ENCODE peak calls at places on chromosomes 3 and 15, in five cellular contexts. B is hepatocyte, H is neural progenitor cell, E is mesenchymal stem cell, Y is neuronal stem cell. S is an unnamed sample.

GRCh38 chr15:52078876-52079700 is 33.5 kb downstream of the BCL2L10 start:
- DNase-seq in B (peak; percentile 83), H (peak; percentile 90), E (peak; percentile 67), Y (peak; percentile 69), S (peak; percentile 86)

GRCh38 chr3:123110238-123110952 is 43.6 kb downstream of the PDIA5 start:
- DNase-seq in B (no peak), H (peak; percentile 81), E (no peak), Y (peak; percentile 38), S (no peak)

GRCh38 chr3:114660124-114660523 is 366.3 kb downstream of the TIGIT start:
- DNase-seq in B (peak; percentile 11), H (peak; percentile 29), E (no peak), Y (no peak), S (no peak)

GRCh38 chr3:124282751-124283643 is 291.1 kb upstream of the ROPN1 start:
- DNase-seq in B (peak; percentile 29), H (no peak), E (no peak), Y (no peak), S (no peak)

GRCh38 chr15:30885814-30886213 is 17.9 kb upstream of the FAN1 start:
- DNase-seq in B (peak; percentile 38), H (peak; percentile 60), E (peak; percentile 29), Y (no peak), S (peak; percentile 69)

GRCh38 chr3:141070727-141071357 is 19.7 kb downstream of the SPSB4 start:
- DNase-seq in B (no peak), H (peak; percentile 70), E (no peak), Y (no peak), S (no peak)

GRCh38 chr15:89556413-89557262 is 18.6 kb upstream of the TICRR start:
- DNase-seq in B (peak; percentile 88), H (peak; percentile 85), E (peak; percentile 77), Y (peak; percentile 82), S (peak; percentile 69)

GRCh38 chr3:57160046-57160730 is 5.0 kb downstream of the IL17RD start:
- DNase-seq in B (no peak), H (peak; percentile 37), E (no peak), Y (no peak), S (no peak)

GRCh38 chr3:75171632-75172230 is 492.4 kb upstream of the FRG2C start:
- DNase-seq in B (peak; percentile 22), H (peak; percentile 31), E (peak; percentile 2), Y (no peak), S (no peak)

GRCh38 chr3:156615592-156616173 is 58.7 kb upstream of the TIPARP start:
- DNase-seq in B (no peak), H (no peak), E (peak; percentile 89), Y (no peak), S (no peak)

GRCh38 chr3:182792901-182793662 is at the start of gene ATP11B:
- DNase-seq in B (peak; percentile 88), H (peak; percentile 87), E (peak; percentile 74), Y (peak; percentile 61), S (peak; percentile 94)

GRCh38 chr15:73399163-73399562 is 30.4 kb upstream of the HCN4 start:
- DNase-seq in B (no peak), H (no peak), E (no peak), Y (no peak), S (no peak)

GRCh38 chr3:98956008-98956407 is 54.5 kb upstream of the DCBLD2 start:
- DNase-seq in B (no peak), H (no peak), E (no peak), Y (no peak), S (no peak)

GRCh38 chr3:127479449-127479848 is 111.1 kb downstream of the TPRA1 start:
- DNase-seq in B (no peak), H (no peak), E (no peak), Y (no peak), S (peak; percentile 57)

GRCh38 chr15:68481321-68481720 is 49.4 kb upstream of the ITGA11 start:
- DNase-seq in B (no peak), H (no peak), E (no peak), Y (no peak), S (no peak)

GRCh38 chr15:25238126-25238525 is 200.7 kb downstream of the UBE3A start:
- DNase-seq in B (no peak), H (no peak), E (no peak), Y (no peak), S (no peak)

GRCh38 chr3:173371848-173372487 is 25.6 kb upstream of the NLGN1 start:
- DNase-seq in B (peak; percentile 46), H (peak; percentile 33), E (peak; percentile 34), Y (peak; percentile 8), S (no peak)

GRCh38 chr3:190424478-190425439 is 24.9 kb downstream of the TMEM207 start:
- DNase-seq in B (peak; percentile 80), H (peak; percentile 73), E (peak; percentile 77), Y (peak; percentile 35), S (no peak)

GRCh38 chr3:121592856-121593702 is at the start of gene FBXO40:
- DNase-seq in B (peak; percentile 52), H (peak; percentile 17), E (no peak), Y (no peak), S (no peak)

GRCh38 chr3:129007792-129008191 is 6.7 kb downstream of the EFCC1 start:
- DNase-seq in B (no peak), H (no peak), E (no peak), Y (no peak), S (peak; percentile 39)

GRCh38 chr3:13687409-13687989 is 138.6 kb downstream of the FBLN2 start:
- DNase-seq in B (peak; percentile 14), H (peak; percentile 53), E (no peak), Y (no peak), S (no peak)

GRCh38 chr15:84915011-84915958 is 30.8 kb downstream of the SLC28A1 start:
- DNase-seq in B (peak; percentile 94), H (no peak), E (peak; percentile 93), Y (no peak), S (peak; percentile 94)

GRCh38 chr3:158539414-158540014 is 31.5 kb upstream of the MLF1 start:
- DNase-seq in B (peak; percentile 57), H (peak; percentile 31), E (peak; percentile 51), Y (peak; percentile 6), S (no peak)

GRCh38 chr3:188421151-188421821 is 267.3 kb downstream of the LPP start:
- DNase-seq in B (no peak), H (no peak), E (peak; percentile 60), Y (no peak), S (peak; percentile 66)

GRCh38 chr3:45966969-45967640 is 23.8 kb downstream of the CXCR6 start:
- DNase-seq in B (no peak), H (no peak), E (no peak), Y (no peak), S (no peak)

GRCh38 chr3:191372122-191372521 is 41.8 kb upstream of the UTS2B start:
- DNase-seq in B (no peak), H (no peak), E (no peak), Y (no peak), S (no peak)

GRCh38 chr15:24269166-24269571 is 406.4 kb upstream of the NPAP1 start:
- DNase-seq in B (peak; percentile 7), H (no peak), E (no peak), Y (no peak), S (no peak)

GRCh38 chr3:188947401-188947982 is 224.3 kb upstream of the TPRG1 start:
- DNase-seq in B (peak; percentile 93), H (peak; percentile 96), E (peak; percentile 93), Y (peak; percentile 89), S (peak; percentile 84)

GRCh38 chr3:107665351-107665750 is 142.6 kb downstream of the BBX start:
- DNase-seq in B (no peak), H (no peak), E (no peak), Y (no peak), S (no peak)

GRCh38 chr15:48603123-48603500 is 42.4 kb downstream of the FBN1 start:
- DNase-seq in B (no peak), H (no peak), E (no peak), Y (no peak), S (no peak)

GRCh38 chr3:77945320-77945719 is 905.4 kb downstream of the ROBO2 start:
- DNase-seq in B (no peak), H (no peak), E (no peak), Y (no peak), S (no peak)

GRCh38 chr15:79170256-79170664 is 79.7 kb upstream of the RASGRF1 start:
- DNase-seq in B (peak; percentile 51), H (no peak), E (peak; percentile 21), Y (no peak), S (no peak)

GRCh38 chr15:64633332-64633731 is 142.1 kb downstream of the RBPMS2 start:
- DNase-seq in B (no peak), H (no peak), E (no peak), Y (no peak), S (no peak)

GRCh38 chr15:64636101-64636500 is 139.3 kb downstream of the RBPMS2 start:
- DNase-seq in B (no peak), H (no peak), E (peak; percentile 79), Y (peak; percentile 11), S (no peak)

GRCh38 chr15:64635486-64635815 is 139.9 kb downstream of the RBPMS2 start:
- DNase-seq in B (peak; percentile 66), H (peak; percentile 15), E (peak; percentile 90), Y (peak; percentile 6), S (no peak)

GRCh38 chr15:64634020-64634419 is 141.4 kb downstream of the RBPMS2 start:
- DNase-seq in B (no peak), H (peak; percentile 47), E (peak; percentile 53), Y (peak; percentile 15), S (no peak)

GRCh38 chr15:64634576-64635485 is 140.6 kb downstream of the RBPMS2 start:
- DNase-seq in B (peak; percentile 50), H (peak; percentile 78), E (peak; percentile 76), Y (peak; percentile 71), S (no peak)
- H3K27ac ChIP-seq in B (peak overlapping the region; percentile 85), H (peak overlapping the region; percentile 91), E (peak overlapping the region; percentile 90), Y (peak overlapping the region; percentile 83), S (peak overlapping the region; percentile 40)

GRCh38 chr3:155038203-155038554 is 41.9 kb upstream of the MME start:
- DNase-seq in B (no peak), H (no peak), E (no peak), Y (no peak), S (no peak)
- H2AFZ ChIP-seq in B (no peak overlapping the region), H (no peak overlapping the region), E (no peak overlapping the region), Y (no peak overlapping the region), S (no peak overlapping the region)

GRCh38 chr3:12004741-12005513 is 739 bp downstream of the SYN2 start:
- DNase-seq in B (no peak), H (no peak), E (no peak), Y (peak; percentile 21), S (peak; percentile 69)
- H3K27ac ChIP-seq in B (no peak overlapping the region), H (no peak overlapping the region), E (no peak overlapping the region), Y (no peak overlapping the region), S (no peak overlapping the region)

GRCh38 chr3:27532426-27532825 is 48.2 kb upstream of the SLC4A7 start:
- DNase-seq in B (no peak), H (peak; percentile 64), E (no peak), Y (no peak), S (no peak)

GRCh38 chr3:27535809-27536392 is 51.7 kb upstream of the SLC4A7 start:
- DNase-seq in B (no peak), H (no peak), E (no peak), Y (no peak), S (peak; percentile 27)

GRCh38 chr3:27532931-27533607 is 48.9 kb upstream of the SLC4A7 start:
- DNase-seq in B (no peak), H (peak; percentile 18), E (peak; percentile 38), Y (no peak), S (no peak)

GRCh38 chr3:27533718-27534578 is 49.8 kb upstream of the SLC4A7 start:
- DNase-seq in B (peak; percentile 80), H (peak; percentile 53), E (peak; percentile 98), Y (no peak), S (peak; percentile 89)

GRCh38 chr3:27536451-27536850 is 52.3 kb upstream of the SLC4A7 start:
- DNase-seq in B (no peak), H (no peak), E (no peak), Y (no peak), S (no peak)
- H2AFZ ChIP-seq in B (no peak overlapping the region), H (no peak overlapping the region), E (no peak overlapping the region), Y (no peak overlapping the region), S (peak overlapping the region; percentile 32)